ENCODE peak calls at places on chromosomes 2 and 18, in four cellular contexts. B is trophoblast cell; J is Peyer's patch; N is effector CD4-positive, alpha-beta T cell. T is an unnamed sample.

GRCh38 chr2:240964854-240965295 is 33.5 kb upstream of the SNED1 start:
- DNase-seq in N (peak), B (no peak), J (peak), T (no peak)

GRCh38 chr2:107064750-107065149 is 178.8 kb upstream of the ST6GAL2 start:
- DNase-seq in J (no peak), B (no peak), N (no peak), T (no peak)

GRCh38 chr2:51003345-51004192 is 28.4 kb downstream of the NRXN1 start:
- DNase-seq in J (no peak), N (no peak), B (no peak), T (no peak)

GRCh38 chr18:44668280-44668975 is 12.3 kb upstream of the SETBP1 start:
- DNase-seq in B (no peak), N (no peak), J (peak), T (no peak)

GRCh38 chr2:202051499-202052161 is 18.0 kb downstream of the FZD7 start:
- DNase-seq in N (no peak), B (no peak), J (no peak), T (peak)

GRCh38 chr2:46460991-46461715 is 18.2 kb upstream of the TMEM247 start:
- DNase-seq in N (peak), J (peak), B (peak), T (peak)

GRCh38 chr2:42770288-42771131 is 6.6 kb upstream of the OXER1 start:
- DNase-seq in N (no peak), J (peak), B (peak), T (no peak)

GRCh38 chr2:220956429-220956828 is 615.7 kb downstream of the EPHA4 start:
- DNase-seq in B (no peak), J (no peak), N (no peak), T (no peak)

GRCh38 chr2:12076810-12077209 is 330.4 kb downstream of the LPIN1 start:
- DNase-seq in N (no peak), J (no peak), B (no peak), T (no peak)

GRCh38 chr2:215967590-215968373 is 45.6 kb downstream of the MREG start:
- DNase-seq in B (no peak), N (no peak), J (no peak), T (no peak)

T was measured in hypothalamus.